ENCODE peak calls at places on chromosomes 7 and 10, in four cellular contexts. One of them, this sample, is unnamed.

GRCh38 chr10:24873281-24873683 is 79.1 kb downstream of the PRTFDC1 start:
- DNase-seq in activated CD4-positive, alpha-beta T cell treated with anti-CD3 and anti-CD28 coated beads, Interleukin-2, amount 50 U/mL, for 1 hour: no peak
- DNase-seq in neuronal stem cell: no peak
- DNase-seq in activated CD8-positive, alpha-beta memory T cell treated with anti-CD3 and anti-CD28 coated beads for 48 hours: no peak
- DNase-seq in this sample: peak

GRCh38 chr7:35694784-35695627 is at the start of gene HERPUD2:
- DNase-seq in activated CD4-positive, alpha-beta T cell treated with anti-CD3 and anti-CD28 coated beads, Interleukin-2, amount 50 U/mL, for 1 hour: peak
- DNase-seq in neuronal stem cell: peak
- DNase-seq in activated CD8-positive, alpha-beta memory T cell treated with anti-CD3 and anti-CD28 coated beads for 48 hours: peak
- DNase-seq in this sample: peak

GRCh38 chr7:87784424-87784823 is 91.7 kb downstream of the SLC25A40 start:
- DNase-seq in activated CD4-positive, alpha-beta T cell treated with anti-CD3 and anti-CD28 coated beads, Interleukin-2, amount 50 U/mL, for 1 hour: no peak
- DNase-seq in neuronal stem cell: no peak
- DNase-seq in activated CD8-positive, alpha-beta memory T cell treated with anti-CD3 and anti-CD28 coated beads for 48 hours: no peak
- DNase-seq in this sample: no peak

GRCh38 chr10:74051729-74052342 is 53.9 kb downstream of the VCL start:
- DNase-seq in activated CD4-positive, alpha-beta T cell treated with anti-CD3 and anti-CD28 coated beads, Interleukin-2, amount 50 U/mL, for 1 hour: no peak
- DNase-seq in neuronal stem cell: no peak
- DNase-seq in activated CD8-positive, alpha-beta memory T cell treated with anti-CD3 and anti-CD28 coated beads for 48 hours: no peak
- DNase-seq in this sample: no peak

GRCh38 chr10:114256822-114257221 is 17.8 kb downstream of the VWA2 start:
- DNase-seq in activated CD4-positive, alpha-beta T cell treated with anti-CD3 and anti-CD28 coated beads, Interleukin-2, amount 50 U/mL, for 1 hour: no peak
- DNase-seq in neuronal stem cell: no peak
- DNase-seq in activated CD8-positive, alpha-beta memory T cell treated with anti-CD3 and anti-CD28 coated beads for 48 hours: no peak
- DNase-seq in this sample: no peak

GRCh38 chr10:11610855-11611247 is 599 bp downstream of the USP6NL start:
- DNase-seq in activated CD4-positive, alpha-beta T cell treated with anti-CD3 and anti-CD28 coated beads, Interleukin-2, amount 50 U/mL, for 1 hour: peak
- DNase-seq in neuronal stem cell: no peak
- DNase-seq in activated CD8-positive, alpha-beta memory T cell treated with anti-CD3 and anti-CD28 coated beads for 48 hours: no peak
- DNase-seq in this sample: no peak

GRCh38 chr10:123150986-123151738 is 3.0 kb upstream of the BUB3 start:
- DNase-seq in activated CD4-positive, alpha-beta T cell treated with anti-CD3 and anti-CD28 coated beads, Interleukin-2, amount 50 U/mL, for 1 hour: peak
- DNase-seq in neuronal stem cell: peak
- DNase-seq in activated CD8-positive, alpha-beta memory T cell treated with anti-CD3 and anti-CD28 coated beads for 48 hours: no peak
- DNase-seq in this sample: no peak

GRCh38 chr7:81775560-81775959 is 5.7 kb upstream of the HGF start:
- DNase-seq in activated CD4-positive, alpha-beta T cell treated with anti-CD3 and anti-CD28 coated beads, Interleukin-2, amount 50 U/mL, for 1 hour: no peak
- DNase-seq in neuronal stem cell: no peak
- DNase-seq in activated CD8-positive, alpha-beta memory T cell treated with anti-CD3 and anti-CD28 coated beads for 48 hours: no peak
- DNase-seq in this sample: no peak

GRCh38 chr10:13520194-13520593 is 8.6 kb downstream of the BEND7 start:
- DNase-seq in activated CD4-positive, alpha-beta T cell treated with anti-CD3 and anti-CD28 coated beads, Interleukin-2, amount 50 U/mL, for 1 hour: no peak
- DNase-seq in neuronal stem cell: no peak
- DNase-seq in activated CD8-positive, alpha-beta memory T cell treated with anti-CD3 and anti-CD28 coated beads for 48 hours: no peak
- DNase-seq in this sample: no peak

GRCh38 chr10:13049774-13050420 is 48.4 kb upstream of the CCDC3 start:
- DNase-seq in activated CD4-positive, alpha-beta T cell treated with anti-CD3 and anti-CD28 coated beads, Interleukin-2, amount 50 U/mL, for 1 hour: no peak
- DNase-seq in neuronal stem cell: no peak
- DNase-seq in activated CD8-positive, alpha-beta memory T cell treated with anti-CD3 and anti-CD28 coated beads for 48 hours: no peak
- DNase-seq in this sample: no peak

GRCh38 chr10:29204119-29204518 is 84.8 kb upstream of the LYZL1 start:
- DNase-seq in activated CD4-positive, alpha-beta T cell treated with anti-CD3 and anti-CD28 coated beads, Interleukin-2, amount 50 U/mL, for 1 hour: no peak
- DNase-seq in neuronal stem cell: peak
- DNase-seq in activated CD8-positive, alpha-beta memory T cell treated with anti-CD3 and anti-CD28 coated beads for 48 hours: no peak
- DNase-seq in this sample: no peak

GRCh38 chr7:86629-87028 is 105.7 kb upstream of the FAM20C start:
- DNase-seq in activated CD4-positive, alpha-beta T cell treated with anti-CD3 and anti-CD28 coated beads, Interleukin-2, amount 50 U/mL, for 1 hour: no peak
- DNase-seq in neuronal stem cell: no peak
- DNase-seq in activated CD8-positive, alpha-beta memory T cell treated with anti-CD3 and anti-CD28 coated beads for 48 hours: no peak
- DNase-seq in this sample: no peak

GRCh38 chr10:79023489-79024162 is 45.1 kb upstream of the ZMIZ1 start:
- DNase-seq in activated CD4-positive, alpha-beta T cell treated with anti-CD3 and anti-CD28 coated beads, Interleukin-2, amount 50 U/mL, for 1 hour: no peak
- DNase-seq in neuronal stem cell: no peak
- DNase-seq in activated CD8-positive, alpha-beta memory T cell treated with anti-CD3 and anti-CD28 coated beads for 48 hours: no peak
- DNase-seq in this sample: no peak

GRCh38 chr7:95054386-95054785 is 147.0 kb downstream of the PPP1R9A start:
- DNase-seq in activated CD4-positive, alpha-beta T cell treated with anti-CD3 and anti-CD28 coated beads, Interleukin-2, amount 50 U/mL, for 1 hour: no peak
- DNase-seq in neuronal stem cell: no peak
- DNase-seq in activated CD8-positive, alpha-beta memory T cell treated with anti-CD3 and anti-CD28 coated beads for 48 hours: no peak
- DNase-seq in this sample: no peak

GRCh38 chr7:117186218-117186617 is 136.6 kb downstream of the WNT2 start:
- DNase-seq in activated CD4-positive, alpha-beta T cell treated with anti-CD3 and anti-CD28 coated beads, Interleukin-2, amount 50 U/mL, for 1 hour: no peak
- DNase-seq in neuronal stem cell: no peak
- DNase-seq in activated CD8-positive, alpha-beta memory T cell treated with anti-CD3 and anti-CD28 coated beads for 48 hours: no peak
- DNase-seq in this sample: peak

GRCh38 chr10:118816471-118817168 is 61.9 kb upstream of the CACUL1 start:
- DNase-seq in activated CD4-positive, alpha-beta T cell treated with anti-CD3 and anti-CD28 coated beads, Interleukin-2, amount 50 U/mL, for 1 hour: no peak
- DNase-seq in neuronal stem cell: no peak
- DNase-seq in activated CD8-positive, alpha-beta memory T cell treated with anti-CD3 and anti-CD28 coated beads for 48 hours: no peak
- DNase-seq in this sample: no peak

GRCh38 chr10:86085136-86085535 is 281.5 kb downstream of the GRID1 start:
- DNase-seq in activated CD4-positive, alpha-beta T cell treated with anti-CD3 and anti-CD28 coated beads, Interleukin-2, amount 50 U/mL, for 1 hour: no peak
- DNase-seq in neuronal stem cell: no peak
- DNase-seq in activated CD8-positive, alpha-beta memory T cell treated with anti-CD3 and anti-CD28 coated beads for 48 hours: no peak
- DNase-seq in this sample: no peak

GRCh38 chr10:103493911-103494877 is 689 bp downstream of the NEURL1 start:
- DNase-seq in activated CD4-positive, alpha-beta T cell treated with anti-CD3 and anti-CD28 coated beads, Interleukin-2, amount 50 U/mL, for 1 hour: peak
- DNase-seq in neuronal stem cell: no peak
- DNase-seq in activated CD8-positive, alpha-beta memory T cell treated with anti-CD3 and anti-CD28 coated beads for 48 hours: no peak
- DNase-seq in this sample: peak

GRCh38 chr10:93515071-93515962 is 18.9 kb downstream of the CEP55 start:
- DNase-seq in activated CD4-positive, alpha-beta T cell treated with anti-CD3 and anti-CD28 coated beads, Interleukin-2, amount 50 U/mL, for 1 hour: no peak
- DNase-seq in neuronal stem cell: no peak
- DNase-seq in activated CD8-positive, alpha-beta memory T cell treated with anti-CD3 and anti-CD28 coated beads for 48 hours: no peak
- DNase-seq in this sample: no peak

GRCh38 chr7:106041140-106041717 is 70.9 kb downstream of the SYPL1 start:
- DNase-seq in activated CD4-positive, alpha-beta T cell treated with anti-CD3 and anti-CD28 coated beads, Interleukin-2, amount 50 U/mL, for 1 hour: peak
- DNase-seq in neuronal stem cell: peak
- DNase-seq in activated CD8-positive, alpha-beta memory T cell treated with anti-CD3 and anti-CD28 coated beads for 48 hours: no peak
- DNase-seq in this sample: no peak

GRCh38 chr10:13820591-13821377 is 234.0 kb downstream of the PRPF18 start:
- DNase-seq in activated CD4-positive, alpha-beta T cell treated with anti-CD3 and anti-CD28 coated beads, Interleukin-2, amount 50 U/mL, for 1 hour: no peak
- DNase-seq in neuronal stem cell: no peak
- DNase-seq in activated CD8-positive, alpha-beta memory T cell treated with anti-CD3 and anti-CD28 coated beads for 48 hours: no peak
- DNase-seq in this sample: no peak

GRCh38 chr7:139855498-139856270 is 26.6 kb downstream of the TBXAS1 start:
- DNase-seq in activated CD4-positive, alpha-beta T cell treated with anti-CD3 and anti-CD28 coated beads, Interleukin-2, amount 50 U/mL, for 1 hour: no peak
- DNase-seq in neuronal stem cell: no peak
- DNase-seq in activated CD8-positive, alpha-beta memory T cell treated with anti-CD3 and anti-CD28 coated beads for 48 hours: no peak
- DNase-seq in this sample: no peak

GRCh38 chr7:40726559-40726958 is 591.8 kb downstream of the SUGCT start:
- DNase-seq in activated CD4-positive, alpha-beta T cell treated with anti-CD3 and anti-CD28 coated beads, Interleukin-2, amount 50 U/mL, for 1 hour: no peak
- DNase-seq in neuronal stem cell: no peak
- DNase-seq in activated CD8-positive, alpha-beta memory T cell treated with anti-CD3 and anti-CD28 coated beads for 48 hours: no peak
- DNase-seq in this sample: no peak

GRCh38 chr10:29811751-29812427 is 177.1 kb upstream of the SVIL start:
- DNase-seq in activated CD4-positive, alpha-beta T cell treated with anti-CD3 and anti-CD28 coated beads, Interleukin-2, amount 50 U/mL, for 1 hour: no peak
- DNase-seq in neuronal stem cell: no peak
- DNase-seq in activated CD8-positive, alpha-beta memory T cell treated with anti-CD3 and anti-CD28 coated beads for 48 hours: no peak
- DNase-seq in this sample: peak

GRCh38 chr7:33964417-33965115 is 59.2 kb downstream of the BMPER start:
- DNase-seq in activated CD4-positive, alpha-beta T cell treated with anti-CD3 and anti-CD28 coated beads, Interleukin-2, amount 50 U/mL, for 1 hour: no peak
- DNase-seq in neuronal stem cell: no peak
- DNase-seq in activated CD8-positive, alpha-beta memory T cell treated with anti-CD3 and anti-CD28 coated beads for 48 hours: no peak
- DNase-seq in this sample: no peak

GRCh38 chr10:102401735-102402511 is 6.4 kb downstream of the NFKB2 start:
- DNase-seq in activated CD4-positive, alpha-beta T cell treated with anti-CD3 and anti-CD28 coated beads, Interleukin-2, amount 50 U/mL, for 1 hour: no peak
- DNase-seq in neuronal stem cell: no peak
- DNase-seq in activated CD8-positive, alpha-beta memory T cell treated with anti-CD3 and anti-CD28 coated beads for 48 hours: no peak
- DNase-seq in this sample: peak

GRCh38 chr10:4526426-4526825 is 299.6 kb upstream of the AKR1E2 start:
- DNase-seq in activated CD4-positive, alpha-beta T cell treated with anti-CD3 and anti-CD28 coated beads, Interleukin-2, amount 50 U/mL, for 1 hour: no peak
- DNase-seq in neuronal stem cell: no peak
- DNase-seq in activated CD8-positive, alpha-beta memory T cell treated with anti-CD3 and anti-CD28 coated beads for 48 hours: no peak
- DNase-seq in this sample: no peak

This sample was measured in NCI-H226.